ENCODE peak calls at places on chromosomes 12 and 14, in five cellular contexts. H, M, O, Q and E are unnamed samples.

GRCh38 chr14:54652188-54652889 is 85.4 kb downstream of the SAMD4A start:
- DNase-seq in H (no peak), M (peak; percentile 89), O (no peak), Q (peak; percentile 92), E (no peak)

GRCh38 chr12:83904175-83904574 is 1008.4 kb downstream of the SLC6A15 start:
- DNase-seq in H (no peak), M (no peak), O (no peak), Q (no peak), E (no peak)

GRCh38 chr12:29625359-29625953 is 128.0 kb upstream of the OVCH1 start:
- DNase-seq in H (no peak), M (no peak), O (no peak), Q (no peak), E (no peak)

GRCh38 chr12:113090740-113091139 is 34.2 kb downstream of the DTX1 start:
- DNase-seq in H (no peak), M (no peak), O (no peak), Q (no peak), E (no peak)

GRCh38 chr14:103021817-103022668 is 35.3 kb downstream of the CDC42BPB start:
- DNase-seq in H (no peak), M (no peak), O (no peak), Q (peak; percentile 30), E (no peak)

GRCh38 chr12:104669057-104669770 is 212.5 kb downstream of the CHST11 start:
- DNase-seq in H (peak; percentile 52), M (no peak), O (no peak), Q (peak; percentile 72), E (no peak)

GRCh38 chr12:93979189-93979588 is 169.2 kb upstream of the PLXNC1 start:
- DNase-seq in H (peak; percentile 72), M (no peak), O (no peak), Q (peak; percentile 24), E (peak; percentile 29)

GRCh38 chr12:120761581-120761980 is 36.0 kb downstream of the ACADS start:
- DNase-seq in H (no peak), M (no peak), O (no peak), Q (peak; percentile 65), E (no peak)

GRCh38 chr12:71057330-71057729 is 100.5 kb downstream of the TSPAN8 start:
- DNase-seq in H (no peak), M (no peak), O (no peak), Q (no peak), E (no peak)

GRCh38 chr12:62761658-62762057 is 173.3 kb downstream of the PPM1H start:
- DNase-seq in H (no peak), M (no peak), O (no peak), Q (no peak), E (no peak)

GRCh38 chr12:3281588-3282150 is 204.5 kb downstream of the TSPAN9 start:
- DNase-seq in H (no peak), M (no peak), O (no peak), Q (peak; percentile 81), E (no peak)

GRCh38 chr14:50678163-50678562 is 10.1 kb upstream of the SAV1 start:
- DNase-seq in H (no peak), M (no peak), O (no peak), Q (no peak), E (no peak)

GRCh38 chr14:72521968-72522741 is 371.7 kb downstream of the DPF3 start:
- DNase-seq in H (no peak), M (no peak), O (no peak), Q (no peak), E (no peak)

GRCh38 chr14:78164226-78164853 is 5.8 kb upstream of the NRXN3 start:
- DNase-seq in H (peak; percentile 41), M (no peak), O (no peak), Q (peak; percentile 28), E (no peak)

GRCh38 chr14:31968107-31968810 is 108.8 kb upstream of the ARHGAP5 start:
- DNase-seq in H (no peak), M (no peak), O (no peak), Q (no peak), E (no peak)

GRCh38 chr12:108734200-108734906 is 3.0 kb upstream of the CORO1C start:
- DNase-seq in H (peak; percentile 99), M (no peak), O (no peak), Q (no peak), E (no peak)

GRCh38 chr12:50934371-50934851 is 17.9 kb upstream of the HIGD1C start:
- DNase-seq in H (no peak), M (no peak), O (no peak), Q (no peak), E (no peak)

GRCh38 chr14:69244946-69245345 is 15.0 kb upstream of the GALNT16 start:
- DNase-seq in H (no peak), M (no peak), O (no peak), Q (no peak), E (no peak)

GRCh38 chr14:91127411-91127810 is 13.5 kb downstream of the DGLUCY start:
- DNase-seq in H (peak; percentile 97), M (peak; percentile 91), O (no peak), Q (peak; percentile 80), E (no peak)

GRCh38 chr12:26345471-26346003 is 150.2 kb downstream of the SSPN start:
- DNase-seq in H (no peak), M (no peak), O (no peak), Q (no peak), E (no peak)

GRCh38 chr14:90381011-90381790 is 15.6 kb upstream of the CALM1 start:
- DNase-seq in H (peak; percentile 88), M (peak; percentile 82), O (no peak), Q (peak; percentile 54), E (no peak)

GRCh38 chr14:74048291-74048690 is 29.1 kb downstream of the BBOF1 start:
- DNase-seq in H (no peak), M (no peak), O (no peak), Q (no peak), E (no peak)

GRCh38 chr12:62922539-62922938 is 12.4 kb downstream of the PPM1H start:
- DNase-seq in H (no peak), M (no peak), O (no peak), Q (no peak), E (no peak)

GRCh38 chr12:76587428-76588178 is 28.0 kb upstream of the OSBPL8 start:
- DNase-seq in H (no peak), M (no peak), O (no peak), Q (no peak), E (no peak)

GRCh38 chr12:109111775-109112491 is 4.5 kb upstream of the ACACB start:
- DNase-seq in H (peak; percentile 80), M (peak; percentile 80), O (peak; percentile 46), Q (peak; percentile 73), E (peak; percentile 26)

GRCh38 chr14:100546051-100546443 is 41.2 kb downstream of the BEGAIN start:
- DNase-seq in H (no peak), M (no peak), O (no peak), Q (no peak), E (no peak)
- H3K4me3 ChIP-seq in H (peak overlapping the region; percentile 46), M (peak overlapping the region; percentile 61), O (no peak overlapping the region), Q (no peak overlapping the region), E (no peak overlapping the region)

DNA sequence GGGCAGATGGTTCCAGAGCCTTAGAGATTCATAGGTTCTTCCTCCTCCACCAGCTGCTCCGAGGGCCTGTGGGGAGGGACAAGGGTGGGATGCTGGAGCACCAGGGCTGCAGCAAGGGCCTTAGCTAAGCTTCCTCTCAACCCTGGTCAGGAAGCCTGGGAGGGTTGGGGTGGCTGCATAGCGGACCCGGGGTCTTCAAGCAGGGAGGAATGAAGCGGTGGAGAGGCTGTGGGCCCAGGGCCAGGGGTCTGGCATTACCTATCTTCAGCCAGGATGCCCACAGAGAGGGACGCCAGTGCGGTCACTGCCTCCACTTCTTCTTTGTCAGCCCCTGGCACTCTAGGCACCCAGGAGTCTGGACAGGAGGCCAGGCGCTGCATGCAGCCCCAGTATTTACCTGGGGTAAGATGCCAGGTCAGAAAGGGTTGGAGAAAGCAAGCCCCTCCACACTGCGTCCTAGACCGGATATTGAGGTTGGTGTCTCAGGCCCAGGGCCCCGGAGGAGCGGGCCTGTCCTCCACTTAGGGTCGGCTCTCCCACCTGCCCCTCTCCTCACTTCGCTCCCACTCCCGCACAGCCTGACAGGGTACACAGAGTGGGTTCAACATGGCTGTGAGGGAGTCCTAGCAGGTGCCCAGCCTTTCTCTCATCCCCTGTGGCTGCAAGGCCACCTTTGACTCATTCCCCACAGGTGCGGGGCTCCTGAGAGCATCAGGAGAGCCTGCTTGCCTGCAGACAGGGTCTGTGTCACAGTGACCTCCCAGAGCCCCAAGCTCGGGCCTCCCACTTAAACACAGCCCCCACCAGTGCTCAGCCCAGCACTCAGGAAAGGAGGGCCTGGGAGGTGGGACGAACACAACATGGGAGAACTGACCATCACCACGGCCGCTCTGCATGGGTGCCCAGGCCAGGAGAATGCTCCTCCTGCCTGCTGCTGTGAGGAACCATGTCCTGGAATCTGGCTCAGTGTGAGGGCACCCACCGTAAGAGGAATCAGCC is 11.1 kb downstream of the SLC48A1 start:
- DNase-seq in H (no peak), M (no peak), O (no peak), Q (no peak), E (no peak)
- H3K4me1 ChIP-seq in H (no peaks in the 10 kb centered on the region), M (peaks cover under 1% of the 10 kb centered on the region), O (peaks cover 1% of the 10 kb centered on the region), Q (peaks cover under 1% of the 10 kb centered on the region), E (peaks cover 2% of the 10 kb centered on the region)

DNA sequence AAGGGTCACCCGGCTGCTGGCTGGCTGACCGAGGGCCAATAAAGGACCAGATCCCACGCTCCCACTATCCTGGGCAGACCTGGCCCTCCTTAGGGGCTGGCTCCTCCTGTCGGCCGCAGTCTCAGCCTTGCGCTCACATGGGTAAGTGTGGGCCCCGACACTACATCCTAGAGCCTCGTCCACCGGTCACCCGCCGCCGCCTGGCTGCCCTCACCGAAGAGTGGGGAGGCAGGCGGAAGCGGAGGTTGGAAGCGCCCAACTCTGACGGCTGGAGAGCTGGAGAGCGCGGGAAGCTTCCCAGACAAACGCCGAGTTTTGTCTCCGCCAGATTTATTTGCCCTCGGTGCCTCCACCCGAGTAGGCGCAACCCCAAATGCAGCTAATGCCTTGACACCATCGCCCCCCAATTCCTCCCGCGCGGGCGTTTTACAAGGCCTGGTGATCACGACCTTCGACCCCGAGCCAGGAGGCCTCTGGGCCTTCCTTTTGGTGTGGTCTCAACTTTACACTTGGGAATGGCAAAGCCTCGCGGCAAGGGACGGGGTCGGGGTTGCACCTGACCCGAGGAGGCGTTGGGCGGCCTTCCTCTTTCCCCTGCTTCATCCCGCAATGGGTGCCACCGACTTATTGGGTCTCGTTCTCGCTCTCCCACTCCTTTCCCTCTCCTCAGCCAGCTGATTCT is 78.5 kb upstream of the ANO4 start:
- DNase-seq in H (no peak), M (no peak), O (no peak), Q (no peak), E (no peak)
- H3K4me3 ChIP-seq in H (no peak overlapping the region), M (no peak overlapping the region), O (no peak overlapping the region), Q (no peak overlapping the region), E (no peak overlapping the region)

GRCh38 chr12:116528067-116528466 is 31.1 kb upstream of the MAP1LC3B2 start:
- DNase-seq in H (peak; percentile 28), M (no peak), O (no peak), Q (no peak), E (no peak)

GRCh38 chr12:116529686-116530085 is 29.5 kb upstream of the MAP1LC3B2 start:
- DNase-seq in H (no peak), M (no peak), O (no peak), Q (no peak), E (no peak)

GRCh38 chr12:116528498-116528897 is 30.7 kb upstream of the MAP1LC3B2 start:
- DNase-seq in H (no peak), M (no peak), O (no peak), Q (no peak), E (no peak)

GRCh38 chr12:116532428-116532827 is 26.8 kb upstream of the MAP1LC3B2 start:
- DNase-seq in H (no peak), M (no peak), O (no peak), Q (no peak), E (no peak)

DNA sequence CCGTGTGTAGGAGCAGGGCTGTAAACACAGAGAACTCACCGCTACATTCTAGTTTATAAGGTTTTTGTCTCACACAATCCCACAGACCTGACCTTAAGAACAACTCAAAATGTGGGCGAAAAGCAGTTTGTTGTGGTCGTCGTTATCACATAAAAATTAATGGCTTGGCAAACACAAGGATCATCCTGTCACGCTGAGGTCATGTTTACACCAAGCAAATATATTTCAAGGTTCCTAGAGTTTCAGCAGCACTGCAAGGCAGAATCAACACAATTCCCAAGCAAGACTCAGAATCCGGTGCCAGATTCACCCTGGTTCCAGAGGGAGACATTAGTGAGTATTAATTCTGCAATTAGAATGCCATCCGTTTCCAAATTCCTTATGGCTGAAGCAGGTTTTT is 30.1 kb upstream of the MAP1LC3B2 start:
- DNase-seq in H (no peak), M (no peak), O (no peak), Q (no peak), E (no peak)
- H3K4me1 ChIP-seq in H (peaks cover 8% of the 10 kb centered on the region), M (peaks cover 20% of the 10 kb centered on the region), O (peaks cover 12% of the 10 kb centered on the region), Q (peaks cover 16% of the 10 kb centered on the region), E (peaks cover 14% of the 10 kb centered on the region)